ENCODE peak calls at places on chromosome 18, in five cellular contexts. C is mesenchymal stem cell, V is H9, B is trophoblast cell, Z is H1. G is an unnamed sample.

GRCh38 chr18:48817021-48817461 is 133.7 kb downstream of the SMAD7 start:
- DNase-seq in Z (no peak), B (no peak), V (peak), C (no peak), G (no peak)

GRCh38 chr18:79392226-79392625 is 3.5 kb upstream of the NFATC1 start:
- DNase-seq in Z (no peak), V (no peak), C (no peak), B (no peak), G (no peak)

GRCh38 chr18:79068299-79068945 is 772 bp upstream of the ATP9B start:
- DNase-seq in B (no peak), Z (no peak), V (no peak), C (peak), G (no peak)

GRCh38 chr18:4636957-4637356 is 181.8 kb upstream of the DLGAP1 start:
- DNase-seq in V (no peak), Z (no peak), B (no peak), C (no peak), G (no peak)

GRCh38 chr18:46158498-46158897 is 54.3 kb downstream of the HAUS1 start:
- DNase-seq in C (no peak), B (peak), Z (no peak), V (no peak), G (no peak)

GRCh38 chr18:79679552-79680099 is at the start of gene CTDP1:
- DNase-seq in B (peak), V (peak), Z (peak), C (peak), G (peak)

GRCh38 chr18:13267517-13267916 is 49.0 kb downstream of the LDLRAD4 start:
- DNase-seq in V (peak), Z (no peak), B (peak), C (no peak), G (no peak)

GRCh38 chr18:78980777-78981651 is 1.4 kb downstream of the SALL3 start:
- DNase-seq in Z (no peak), B (no peak), C (no peak), V (no peak), G (no peak)

GRCh38 chr18:3692113-3692621 is 242.2 kb downstream of the TGIF1 start:
- DNase-seq in V (no peak), C (no peak), Z (no peak), B (no peak), G (no peak)

GRCh38 chr18:68660355-68661183 is 54.3 kb downstream of the TMX3 start:
- DNase-seq in B (peak), C (peak), V (no peak), Z (no peak), G (peak)

GRCh38 chr18:79571221-79572092 is 108.1 kb upstream of the CTDP1 start:
- DNase-seq in V (peak), Z (no peak), B (no peak), C (no peak), G (no peak)

GRCh38 chr18:70154591-70155194 is 50.8 kb downstream of the RTTN start:
- DNase-seq in V (no peak), B (peak), Z (no peak), C (peak), G (no peak)

GRCh38 chr18:74063023-74063422 is 84.6 kb downstream of the FBXO15 start:
- DNase-seq in Z (no peak), V (no peak), C (no peak), B (no peak), G (no peak)

GRCh38 chr18:21831413-21831831 is 90.8 kb downstream of the MIB1 start:
- DNase-seq in V (no peak), Z (no peak), B (no peak), C (peak), G (no peak)

GRCh38 chr18:26262156-26262555 is 35.9 kb downstream of the TAF4B start:
- DNase-seq in V (no peak), Z (no peak), C (no peak), B (peak), G (no peak)

GRCh38 chr18:22113144-22113813 is 56.1 kb upstream of the GATA6 start:
- DNase-seq in Z (no peak), V (no peak), B (no peak), C (no peak), G (no peak)

GRCh38 chr18:2134364-2134763 is 436.9 kb downstream of the METTL4 start:
- DNase-seq in B (no peak), C (no peak), Z (no peak), V (no peak), G (no peak)

GRCh38 chr18:6270791-6271216 is 143.9 kb downstream of the L3MBTL4 start:
- DNase-seq in B (no peak), C (no peak), V (no peak), Z (no peak), G (no peak)

GRCh38 chr18:7174359-7175107 is 56.4 kb upstream of the LRRC30 start:
- DNase-seq in V (peak), B (no peak), Z (no peak), C (no peak), G (no peak)

GRCh38 chr18:23356915-23357421 is 96.1 kb upstream of the RIOK3 start:
- DNase-seq in V (no peak), B (peak), C (peak), Z (no peak), G (no peak)

GRCh38 chr18:49174478-49174877 is 223.7 kb upstream of the SMAD7 start:
- DNase-seq in Z (no peak), V (no peak), C (peak), B (no peak), G (no peak)

GRCh38 chr18:45355944-45356520 is 259.2 kb upstream of the SLC14A2 start:
- DNase-seq in C (no peak), B (no peak), Z (no peak), V (no peak), G (no peak)

GRCh38 chr18:27862056-27862682 is 314.8 kb downstream of the CDH2 start:
- DNase-seq in C (peak), V (no peak), B (no peak), Z (no peak), G (no peak)

GRCh38 chr18:39842042-39842791 is 2112.8 kb upstream of the PIK3C3 start:
- DNase-seq in C (no peak), Z (no peak), B (no peak), V (no peak), G (peak)

GRCh38 chr18:23743733-23744333 is 54.6 kb downstream of the LAMA3 start:
- DNase-seq in Z (no peak), C (no peak), V (no peak), B (no peak), G (no peak)

GRCh38 chr18:12376034-12376717 is 851 bp downstream of the AFG3L2 start:
- DNase-seq in V (no peak), B (peak), C (peak), Z (no peak), G (no peak)

GRCh38 chr18:46372670-46373069 is 268.5 kb downstream of the HAUS1 start:
- DNase-seq in V (no peak), C (no peak), Z (no peak), B (no peak), G (no peak)

GRCh38 chr18:34809697-34810096 is 99.6 kb downstream of the DTNA start:
- DNase-seq in C (peak), B (peak), Z (no peak), V (peak), G (no peak)

GRCh38 chr18:23921716-23922285 is 92.8 kb upstream of the TTC39C start:
- DNase-seq in C (no peak), V (peak), B (no peak), Z (no peak), G (no peak)

GRCh38 chr18:42412896-42413295 is 457.9 kb downstream of the PIK3C3 start:
- DNase-seq in V (no peak), Z (no peak), C (peak), B (peak), G (no peak)

GRCh38 chr18:26721876-26722581 is 143.5 kb downstream of the AQP4 start:
- DNase-seq in V (no peak), Z (no peak), C (no peak), B (no peak), G (no peak)

GRCh38 chr18:75854174-75854573 is 426.7 kb upstream of the SMIM21 start:
- DNase-seq in V (peak), C (no peak), Z (peak), B (no peak), G (no peak)

GRCh38 chr18:65988972-65989371 is 238.2 kb downstream of the CDH7 start:
- DNase-seq in C (no peak), B (no peak), Z (no peak), V (no peak), G (no peak)

GRCh38 chr18:40407913-40408312 is 1547.1 kb upstream of the PIK3C3 start:
- DNase-seq in B (no peak), C (peak), Z (no peak), V (no peak), G (no peak)

GRCh38 chr18:74509856-74510769 is 13.9 kb downstream of the CNDP2 start:
- DNase-seq in V (peak), Z (no peak), C (no peak), B (no peak), G (no peak)

GRCh38 chr18:67766930-67767329 is 250.4 kb upstream of the DSEL start:
- DNase-seq in C (peak), Z (no peak), B (peak), V (no peak), G (no peak)

GRCh38 chr18:76131738-76132137 is 363.3 kb downstream of the ZNF516 start:
- DNase-seq in C (no peak), B (no peak), V (no peak), Z (no peak), G (no peak)

GRCh38 chr18:68791801-68792200 is 6.1 kb upstream of the CCDC102B start:
- DNase-seq in B (peak), V (no peak), Z (no peak), C (peak), G (no peak)

GRCh38 chr18:3885209-3885792 is 435.3 kb downstream of the TGIF1 start:
- DNase-seq in B (peak), Z (no peak), C (no peak), V (no peak), G (no peak)

GRCh38 chr18:9617006-9617542 is 2.7 kb upstream of the PPP4R1 start:
- DNase-seq in Z (no peak), B (no peak), V (no peak), C (peak), G (no peak)
- H3K23ac ChIP-seq in Z (no peak), B (no peak), V (no peak), C (no peak), G (no peak)

GRCh38 chr18:55018602-55019001 is 59.3 kb upstream of the CCDC68 start:
- DNase-seq in C (peak), Z (no peak), B (peak), V (no peak), G (no peak)

GRCh38 chr18:55024568-55024967 is 65.3 kb upstream of the CCDC68 start:
- DNase-seq in V (no peak), Z (no peak), B (no peak), C (no peak), G (no peak)
- H2BK12ac ChIP-seq in V (no peak), Z (no peak), B (no peak), C (no peak), G (no peak)

GRCh38 chr18:57791192-57791591 is 11.9 kb downstream of the ATP8B1 start:
- DNase-seq in V (no peak), B (no peak), Z (no peak), C (no peak), G (no peak)

GRCh38 chr18:57790316-57790715 is 12.8 kb downstream of the ATP8B1 start:
- DNase-seq in Z (no peak), V (no peak), C (no peak), B (no peak), G (no peak)

GRCh38 chr18:57789105-57789504 is 14.0 kb downstream of the ATP8B1 start:
- DNase-seq in C (peak), V (no peak), B (no peak), Z (no peak), G (no peak)

GRCh38 chr18:57791911-57792310 is 11.2 kb downstream of the ATP8B1 start:
- DNase-seq in V (no peak), Z (no peak), B (no peak), C (no peak), G (no peak)

GRCh38 chr18:57789759-57790158 is 13.4 kb downstream of the ATP8B1 start:
- DNase-seq in V (no peak), B (no peak), Z (no peak), C (no peak), G (no peak)
- H3K23ac ChIP-seq in V (no peak), B (no peak), Z (no peak), C (no peak), G (no peak)

GRCh38 chr18:25010623-25011374 is 341.2 kb downstream of the ZNF521 start:
- DNase-seq in C (no peak), Z (no peak), B (peak), V (no peak), G (no peak)
- H2BK12ac ChIP-seq in C (no peak), Z (no peak), B (no peak), V (no peak), G (no peak)

DNA sequence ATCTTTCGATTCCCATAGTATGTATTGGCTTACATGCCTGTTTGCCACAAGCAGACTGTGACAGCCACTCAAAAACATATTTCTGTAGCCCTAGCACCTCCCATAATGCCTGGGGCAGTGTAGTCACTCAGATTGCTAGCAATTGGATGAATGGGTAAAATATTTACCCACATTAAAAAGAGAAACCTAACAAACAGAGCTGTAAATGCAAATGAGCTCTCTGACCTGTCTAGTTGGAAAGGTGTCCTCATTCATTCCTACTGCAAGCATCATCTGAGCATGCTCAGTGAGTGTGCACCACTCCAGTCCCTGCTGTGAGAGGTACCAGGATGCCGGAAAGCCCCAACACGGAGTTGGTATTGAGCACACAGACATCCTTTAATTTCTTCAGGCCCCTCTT is 234.0 kb upstream of the RAB12 start:
- DNase-seq in B (peak), V (no peak), C (no peak), Z (no peak), G (no peak)
- H3K23ac ChIP-seq in B (no peak), V (no peak), C (no peak), Z (no peak), G (no peak)

DNA sequence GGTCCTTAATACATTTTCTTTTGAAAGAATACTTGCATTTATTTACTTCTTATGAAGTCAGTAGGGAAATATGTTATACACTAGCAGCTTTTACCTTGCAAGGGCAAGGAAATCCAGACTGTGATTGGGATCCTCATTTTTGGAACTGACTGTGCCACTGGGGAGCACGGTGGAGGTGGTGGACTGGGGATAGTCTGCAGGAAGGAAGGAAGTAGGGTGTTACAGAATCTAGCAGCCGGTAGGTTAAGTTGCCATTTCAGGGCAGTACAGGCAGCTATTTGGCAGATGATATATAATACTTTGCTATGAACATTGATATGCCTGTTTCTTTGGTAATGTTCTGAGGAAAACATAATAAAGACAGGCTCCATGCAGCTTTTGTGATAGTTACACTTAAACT is 238.3 kb downstream of the PHLPP1 start:
- DNase-seq in V (no peak), C (no peak), B (no peak), Z (no peak), G (no peak)
- H2BK12ac ChIP-seq in V (no peak), C (no peak), B (no peak), Z (no peak), G (no peak)